ENCODE peak calls at places on chromosomes 7 and 10, in four cellular contexts. J, E, R and S are unnamed samples.

GRCh38 chr7:32102432-32102851 is 32.2 kb upstream of the PDE1C start:
- DNase-seq in J (no peak), E (no peak), R (no peak), S (no peak)

GRCh38 chr10:17210361-17210760 is 8.9 kb upstream of the TRDMT1 start:
- DNase-seq in J (no peak), E (no peak), R (no peak), S (no peak)

GRCh38 chr7:133674079-133674478 is 421.2 kb downstream of the EXOC4 start:
- DNase-seq in J (no peak), E (no peak), R (no peak), S (no peak)

GRCh38 chr10:61452655-61453641 is at the start of gene TMEM26:
- DNase-seq in J (no peak), E (no peak), R (no peak), S (peak; percentile 66)

GRCh38 chr7:1526271-1526754 is 4.2 kb upstream of the MAFK start:
- DNase-seq in J (no peak), E (no peak), R (no peak), S (no peak)

GRCh38 chr10:52746169-52746568 is 26.4 kb downstream of the MBL2 start:
- DNase-seq in J (no peak), E (no peak), R (no peak), S (no peak)

GRCh38 chr10:127398140-127398966 is 150.8 kb upstream of the NPS start:
- DNase-seq in J (peak; percentile 11), E (no peak), R (no peak), S (no peak)

GRCh38 chr10:78781991-78782390 is 286.8 kb upstream of the ZMIZ1 start:
- DNase-seq in J (no peak), E (no peak), R (no peak), S (no peak)

GRCh38 chr10:91220954-91221696 is 662 bp downstream of the PCGF5 start:
- DNase-seq in J (peak; percentile 33), E (no peak), R (no peak), S (peak; percentile 65)

GRCh38 chr7:83271212-83272099 is 108.8 kb upstream of the PCLO start:
- DNase-seq in J (peak; percentile 5), E (no peak), R (peak; percentile 17), S (no peak)

GRCh38 chr10:103197891-103198290 is 4.8 kb upstream of the NT5C2 start:
- DNase-seq in J (no peak), E (no peak), R (no peak), S (no peak)

GRCh38 chr7:107014381-107015023 is 30.0 kb upstream of the PRKAR2B start:
- DNase-seq in J (no peak), E (no peak), R (no peak), S (no peak)

GRCh38 chr7:97198596-97198995 is 81.1 kb downstream of the SDHAF3 start:
- DNase-seq in J (no peak), E (no peak), R (no peak), S (no peak)

GRCh38 chr10:102652170-102652926 is 8.1 kb downstream of the TRIM8 start:
- DNase-seq in J (no peak), E (no peak), R (no peak), S (no peak)

DNA sequence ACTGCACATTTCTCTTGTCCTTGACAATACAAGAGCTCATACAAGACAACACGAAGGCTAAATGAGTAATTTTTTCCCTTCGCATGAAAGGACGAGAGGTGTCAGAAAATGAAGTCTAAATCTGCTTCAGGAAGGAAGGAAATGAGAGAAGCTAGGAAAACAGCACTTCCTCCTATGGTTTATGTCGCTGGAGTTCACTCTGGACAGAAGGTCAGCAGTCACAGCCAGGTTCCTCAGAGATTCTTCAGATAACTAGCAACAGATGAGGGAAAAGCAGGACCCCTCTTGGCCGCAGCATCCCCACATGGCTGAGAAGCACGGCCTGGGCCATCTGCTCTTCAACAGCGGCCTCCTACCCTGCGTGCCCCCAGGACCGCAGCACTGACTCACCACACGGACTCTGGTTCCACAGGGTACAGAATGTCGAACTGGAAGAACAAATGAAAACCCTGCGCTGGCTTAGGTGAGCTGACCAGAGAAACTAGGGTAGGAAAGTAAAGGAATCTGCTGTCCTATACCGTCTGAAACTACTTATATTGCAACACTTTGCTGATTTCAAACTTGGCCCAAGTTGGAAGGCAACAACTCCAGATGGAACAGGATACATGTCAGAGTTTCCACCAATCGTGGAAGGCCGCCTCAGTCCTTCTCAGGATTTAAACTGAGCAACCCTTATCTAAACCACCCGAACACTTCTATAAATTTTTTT is 26.3 kb downstream of the DNMBP start:
- DNase-seq in J (no peak), E (no peak), R (no peak), S (no peak)
- H3K27ac ChIP-seq in J (peak overlapping the region; percentile 87), E (peak overlapping the region; percentile 86), R (peak overlapping the region; percentile 90), S (peak overlapping the region; percentile 15)

DNA sequence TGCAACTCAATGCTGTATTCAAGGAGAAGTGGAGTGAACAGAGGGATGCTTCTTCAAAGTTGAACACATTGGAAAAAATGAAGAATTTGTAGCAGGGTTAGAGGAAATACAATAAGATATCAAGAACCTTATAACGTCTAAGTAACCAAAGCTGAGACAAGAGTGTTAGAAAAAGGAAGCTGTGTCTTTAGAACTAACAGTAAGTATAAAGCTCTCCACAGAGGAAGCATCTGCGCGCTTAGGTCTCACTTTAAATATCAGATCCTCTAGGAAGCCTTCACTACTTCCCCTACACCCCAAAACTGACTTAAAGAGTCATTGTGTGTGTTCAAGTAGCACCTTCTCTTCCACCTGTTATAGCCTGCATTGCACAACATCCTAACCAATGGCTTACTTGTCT is 43.0 kb downstream of the CH25H start:
- DNase-seq in J (no peak), E (no peak), R (no peak), S (no peak)
- H3K27ac ChIP-seq in J (no peak overlapping the region), E (no peak overlapping the region), R (no peak overlapping the region), S (no peak overlapping the region)

GRCh38 chr7:22127835-22128527 is 182.3 kb upstream of the CDCA7L start:
- DNase-seq in J (no peak), E (no peak), R (no peak), S (no peak)
- H3K27ac ChIP-seq in J (no peak overlapping the region), E (no peak overlapping the region), R (no peak overlapping the region), S (no peak overlapping the region)

DNA sequence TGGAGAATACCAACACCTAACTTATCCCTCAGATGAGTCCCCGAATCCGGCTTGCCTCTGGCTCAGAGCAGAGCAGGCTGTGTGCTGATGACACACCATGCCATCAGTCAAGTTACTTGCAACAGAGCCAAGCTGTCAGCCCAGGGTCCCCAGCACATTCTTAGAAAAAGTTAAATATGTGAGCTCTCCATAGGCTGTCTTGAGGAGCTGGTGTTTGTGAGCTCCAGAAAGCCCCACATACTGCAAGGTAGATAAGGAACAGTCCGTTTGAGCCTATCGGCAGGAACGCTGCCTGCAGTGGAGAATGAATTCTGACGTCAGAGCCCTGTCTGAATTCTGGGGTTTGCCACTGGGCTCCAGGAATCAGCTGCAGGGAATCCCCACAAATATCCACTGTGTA is 3.8 kb downstream of the SFXN4 start:
- DNase-seq in J (no peak), E (no peak), R (no peak), S (no peak)
- H3K27ac ChIP-seq in J (peak overlapping the region; percentile 28), E (no peak overlapping the region), R (no peak overlapping the region), S (no peak overlapping the region)